ENCODE peak calls at places on chromosomes 2 and 18, in six cellular contexts. P is A549, K is K562, D is HepG2, H is endothelial cell of umbilical vein, N is GM12878. X is an unnamed sample.
A peak's percentile ranks its signal among the peaks of the same experiment; 100 is the strongest.

GRCh38 chr2:191710411-191710900 is 32.5 kb downstream of the NABP1 start:
- DNase-seq in P (no peak), K (no peak), D (no peak), H (no peak), N (no peak), X (no peak)

GRCh38 chr2:236485519-236485918 is 84.1 kb upstream of the ACKR3 start:
- DNase-seq in P (no peak), K (no peak), D (no peak), H (no peak), N (no peak), X (no peak)

GRCh38 chr2:3631161-3631850 is 26.7 kb upstream of the ALLC start:
- DNase-seq in P (no peak), K (no peak), D (no peak), H (no peak), N (no peak), X (no peak)

GRCh38 chr2:101388232-101388631 is 929 bp upstream of the CREG2 start:
- DNase-seq in P (peak; percentile 25), K (no peak), D (no peak), H (no peak), N (no peak), X (peak; percentile 57)

GRCh38 chr2:99079226-99079625 is 62.3 kb upstream of the C2orf15 start:
- DNase-seq in P (no peak), K (no peak), D (no peak), H (no peak), N (no peak), X (no peak)

GRCh38 chr2:37297632-37298031 is 27.0 kb downstream of the PRKD3 start:
- DNase-seq in P (no peak), K (no peak), D (no peak), H (no peak), N (no peak), X (no peak)

GRCh38 chr2:151205601-151206000 is 56.1 kb downstream of the RBM43 start:
- DNase-seq in P (no peak), K (no peak), D (no peak), H (no peak), N (no peak), X (no peak)

GRCh38 chr2:79139423-79139822 is 19.1 kb downstream of the REG1A start:
- DNase-seq in P (no peak), K (no peak), D (no peak), H (no peak), N (no peak), X (no peak)

GRCh38 chr2:151111599-151112278 is 149.9 kb downstream of the RBM43 start:
- DNase-seq in P (peak; percentile 2), K (no peak), D (no peak), H (no peak), N (no peak), X (peak; percentile 3)

GRCh38 chr18:61605376-61606067 is 272.3 kb downstream of the CDH20 start:
- DNase-seq in P (no peak), K (no peak), D (no peak), H (no peak), N (no peak), X (no peak)

GRCh38 chr2:102841107-102841840 is 79.4 kb downstream of the TMEM182 start:
- DNase-seq in P (peak; percentile 55), K (peak; percentile 63), D (peak; percentile 56), H (peak; percentile 39), N (no peak), X (peak; percentile 71)

GRCh38 chr18:76265375-76266225 is 229.4 kb downstream of the ZNF516 start:
- DNase-seq in P (no peak), K (no peak), D (no peak), H (no peak), N (no peak), X (no peak)

GRCh38 chr18:40866013-40866644 is 1088.9 kb upstream of the PIK3C3 start:
- DNase-seq in P (peak; percentile 23), K (peak; percentile 9), D (no peak), H (no peak), N (no peak), X (peak; percentile 12)

GRCh38 chr2:49002750-49003149 is 151.6 kb downstream of the FSHR start:
- DNase-seq in P (no peak), K (no peak), D (no peak), H (no peak), N (no peak), X (no peak)

GRCh38 chr2:73033766-73034381 is 37.6 kb downstream of the SFXN5 start:
- DNase-seq in P (no peak), K (no peak), D (peak; percentile 61), H (no peak), N (no peak), X (peak; percentile 89)

GRCh38 chr2:172375247-172375646 is 52.1 kb upstream of the ITGA6 start:
- DNase-seq in P (no peak), K (no peak), D (no peak), H (peak; percentile 35), N (no peak), X (peak; percentile 67)

GRCh38 chr18:48818329-48819254 is 132.2 kb downstream of the SMAD7 start:
- DNase-seq in P (no peak), K (no peak), D (no peak), H (no peak), N (no peak), X (no peak)

GRCh38 chr2:179031731-179032408 is 18.1 kb downstream of the CCDC141 start:
- DNase-seq in P (no peak), K (no peak), D (no peak), H (no peak), N (peak; percentile 88), X (no peak)

GRCh38 chr2:42762155-42762554 is 1.8 kb downstream of the OXER1 start:
- DNase-seq in P (no peak), K (no peak), D (no peak), H (no peak), N (no peak), X (no peak)

GRCh38 chr18:27860701-27861107 is 316.2 kb downstream of the CDH2 start:
- DNase-seq in P (no peak), K (no peak), D (peak; percentile 30), H (no peak), N (peak; percentile 9), X (no peak)

GRCh38 chr2:215860076-215860475 is 153.3 kb downstream of the MREG start:
- DNase-seq in P (no peak), K (no peak), D (no peak), H (no peak), N (no peak), X (no peak)

GRCh38 chr2:233531880-233532458 is 34.6 kb downstream of the USP40 start:
- DNase-seq in P (no peak), K (no peak), D (no peak), H (no peak), N (no peak), X (peak; percentile 6)

GRCh38 chr18:39485696-39486095 is 1920.1 kb upstream of the CELF4 start:
- DNase-seq in P (no peak), K (no peak), D (no peak), H (no peak), N (no peak), X (no peak)

GRCh38 chr2:27123302-27124150 is at the start of gene ABHD1:
- DNase-seq in P (peak; percentile 36), K (peak; percentile 63), D (peak; percentile 59), H (peak; percentile 48), N (no peak), X (peak; percentile 69)

GRCh38 chr2:188561473-188561979 is 269.9 kb downstream of the GULP1 start:
- DNase-seq in P (no peak), K (no peak), D (no peak), H (no peak), N (no peak), X (no peak)

GRCh38 chr18:53534695-53535094 is 689.8 kb downstream of the MBD2 start:
- DNase-seq in P (no peak), K (no peak), D (no peak), H (no peak), N (no peak), X (no peak)

GRCh38 chr18:59988098-59988706 is 88.4 kb downstream of the PMAIP1 start:
- DNase-seq in P (peak; percentile 53), K (peak; percentile 52), D (peak; percentile 23), H (peak; percentile 68), N (no peak), X (peak; percentile 66)

GRCh38 chr18:7775848-7776247 is 208.7 kb downstream of the PTPRM start:
- DNase-seq in P (no peak), K (no peak), D (no peak), H (no peak), N (no peak), X (no peak)

GRCh38 chr2:151508519-151508918 is 98.8 kb downstream of the RIF1 start:
- DNase-seq in P (no peak), K (no peak), D (no peak), H (no peak), N (no peak), X (no peak)

GRCh38 chr18:59921384-59921891 is 21.6 kb downstream of the PMAIP1 start:
- DNase-seq in P (no peak), K (no peak), D (no peak), H (no peak), N (no peak), X (peak; percentile 90)

GRCh38 chr18:47747260-47747795 is 183.1 kb downstream of the SMAD2 start:
- DNase-seq in P (no peak), K (no peak), D (no peak), H (no peak), N (no peak), X (no peak)

GRCh38 chr2:65749549-65749948 is 317.1 kb upstream of the SPRED2 start:
- DNase-seq in P (no peak), K (no peak), D (no peak), H (no peak), N (no peak), X (no peak)

GRCh38 chr2:197442865-197443264 is 8.0 kb upstream of the SF3B1 start:
- DNase-seq in P (no peak), K (no peak), D (no peak), H (no peak), N (no peak), X (peak; percentile 51)
- TF ChIP-seq MYC in P (no peak), K (no peak), D (no peak), H (no peak), N (no peak), X (peak; percentile 11)

GRCh38 chr2:205596581-205596980 is 85.7 kb upstream of the NRP2 start:
- DNase-seq in P (no peak), K (no peak), D (no peak), H (no peak), N (no peak), X (no peak)
- TF ChIP-seq POLR2A in P (no peak), K (no peak), D (no peak), H (no peak), N (no peak), X (no peak)

GRCh38 chr18:56188521-56188920 is 449.9 kb downstream of the TXNL1 start:
- DNase-seq in P (no peak), K (no peak), D (no peak), H (no peak), N (no peak), X (no peak)

GRCh38 chr18:56186319-56186718 is 452.1 kb downstream of the TXNL1 start:
- DNase-seq in P (no peak), K (no peak), D (no peak), H (no peak), N (no peak), X (no peak)

GRCh38 chr18:56189615-56190014 is 448.8 kb downstream of the TXNL1 start:
- DNase-seq in P (no peak), K (peak; percentile 28), D (no peak), H (no peak), N (no peak), X (no peak)

GRCh38 chr18:56185126-56185525 is 453.3 kb downstream of the TXNL1 start:
- DNase-seq in P (no peak), K (no peak), D (no peak), H (no peak), N (no peak), X (no peak)
- H3K4me3 ChIP-seq in P (no peak overlapping the region), K (no peak overlapping the region), D (no peak overlapping the region), H (no peak overlapping the region), N (no peak overlapping the region), X (no peak overlapping the region)

GRCh38 chr2:124985210-124985760 is 960.2 kb downstream of the CNTNAP5 start:
- DNase-seq in P (no peak), K (no peak), D (no peak), H (no peak), N (no peak), X (no peak)
- TF ChIP-seq MYC in P (no peak), K (no peak), D (no peak), H (no peak), N (no peak), X (no peak)